ENCODE peak calls at places on chromosomes 1 and 21, in five cellular contexts. Z is astrocyte of the spinal cord, E is GM12865, N is suprapubic skin, X is ovary. F is an unnamed sample.

GRCh38 chr21:24590261-24590660 is 1017.0 kb downstream of the MRPL39 start:
- DNase-seq in X (no peak), N (no peak), E (no peak), Z (no peak), F (no peak)

GRCh38 chr1:208895171-208895570 is 651.0 kb upstream of the PLXNA2 start:
- DNase-seq in E (no peak), X (no peak), N (no peak), Z (no peak), F (no peak)

GRCh38 chr1:24932284-24932683 is 2.2 kb upstream of the RUNX3 start:
- DNase-seq in E (peak), Z (no peak), N (no peak), X (no peak), F (peak)

GRCh38 chr1:16236091-16236494 is 890 bp downstream of the CPLANE2 start:
- DNase-seq in Z (peak), E (peak), X (no peak), N (no peak), F (peak)

GRCh38 chr1:209635850-209636249 is 16.4 kb downstream of the LAMB3 start:
- DNase-seq in Z (no peak), X (no peak), N (no peak), E (no peak), F (no peak)

GRCh38 chr1:107993920-107994319 is 28.9 kb upstream of the VAV3 start:
- DNase-seq in X (no peak), N (no peak), E (no peak), Z (no peak), F (no peak)

GRCh38 chr1:185373813-185374524 is 56.9 kb upstream of the IVNS1ABP start:
- DNase-seq in E (no peak), X (no peak), N (no peak), Z (peak), F (no peak)

GRCh38 chr1:82161651-82162238 is 361.0 kb downstream of the ADGRL2 start:
- DNase-seq in N (no peak), Z (peak), X (no peak), E (peak), F (no peak)

GRCh38 chr1:46535063-46535462 is 16.4 kb downstream of the KNCN start:
- DNase-seq in X (no peak), Z (no peak), E (peak), N (no peak), F (no peak)

GRCh38 chr1:172997941-172998361 is 52.8 kb downstream of the TNFSF18 start:
- DNase-seq in Z (no peak), E (no peak), N (no peak), X (no peak), F (no peak)

GRCh38 chr1:87386217-87386790 is 57.6 kb downstream of the LMO4 start:
- DNase-seq in Z (no peak), N (no peak), X (no peak), E (peak), F (no peak)

GRCh38 chr1:9653195-9653782 is 1.8 kb downstream of the PIK3CD start:
- DNase-seq in X (no peak), E (peak), Z (no peak), N (no peak), F (no peak)

GRCh38 chr1:8097077-8097799 is 71.1 kb upstream of the ERRFI1 start:
- DNase-seq in Z (peak), N (no peak), E (peak), X (no peak), F (no peak)

GRCh38 chr1:154329551-154330131 is 4.3 kb downstream of the ATP8B2 start:
- DNase-seq in E (no peak), N (no peak), Z (no peak), X (no peak), F (no peak)

GRCh38 chr1:1279028-1279427 is 1.2 kb upstream of the SCNN1D start:
- DNase-seq in N (no peak), E (no peak), Z (no peak), X (no peak), F (no peak)

GRCh38 chr1:154474802-154475201 is 27.2 kb upstream of the TDRD10 start:
- DNase-seq in X (no peak), N (no peak), Z (peak), E (no peak), F (peak)

DNA sequence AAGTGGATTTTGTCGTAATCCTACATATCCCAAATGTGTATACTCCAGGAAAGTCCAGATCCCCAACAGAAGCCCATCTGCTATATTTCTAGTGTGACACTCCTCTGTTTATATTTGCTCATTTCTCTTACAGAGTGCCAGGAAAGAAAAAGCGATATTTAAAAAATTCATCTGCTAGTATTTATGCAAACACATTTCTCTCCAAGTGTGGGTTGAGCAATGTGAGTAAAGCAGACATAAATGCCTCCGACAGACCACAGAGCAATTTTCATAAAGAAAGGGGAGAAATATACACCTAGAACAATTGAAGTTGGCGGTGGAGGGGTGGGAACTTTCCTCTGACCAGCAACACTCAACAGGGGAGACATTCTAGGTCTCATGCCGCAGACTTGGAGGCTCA is 22.2 kb upstream of the RAP1A start:
- DNase-seq in X (no peak), E (peak), N (no peak), Z (no peak), F (no peak)
- H3K4me3 ChIP-seq in X (no peak), E (no peak), N (no peak), Z (no peak), F (no peak)

DNA sequence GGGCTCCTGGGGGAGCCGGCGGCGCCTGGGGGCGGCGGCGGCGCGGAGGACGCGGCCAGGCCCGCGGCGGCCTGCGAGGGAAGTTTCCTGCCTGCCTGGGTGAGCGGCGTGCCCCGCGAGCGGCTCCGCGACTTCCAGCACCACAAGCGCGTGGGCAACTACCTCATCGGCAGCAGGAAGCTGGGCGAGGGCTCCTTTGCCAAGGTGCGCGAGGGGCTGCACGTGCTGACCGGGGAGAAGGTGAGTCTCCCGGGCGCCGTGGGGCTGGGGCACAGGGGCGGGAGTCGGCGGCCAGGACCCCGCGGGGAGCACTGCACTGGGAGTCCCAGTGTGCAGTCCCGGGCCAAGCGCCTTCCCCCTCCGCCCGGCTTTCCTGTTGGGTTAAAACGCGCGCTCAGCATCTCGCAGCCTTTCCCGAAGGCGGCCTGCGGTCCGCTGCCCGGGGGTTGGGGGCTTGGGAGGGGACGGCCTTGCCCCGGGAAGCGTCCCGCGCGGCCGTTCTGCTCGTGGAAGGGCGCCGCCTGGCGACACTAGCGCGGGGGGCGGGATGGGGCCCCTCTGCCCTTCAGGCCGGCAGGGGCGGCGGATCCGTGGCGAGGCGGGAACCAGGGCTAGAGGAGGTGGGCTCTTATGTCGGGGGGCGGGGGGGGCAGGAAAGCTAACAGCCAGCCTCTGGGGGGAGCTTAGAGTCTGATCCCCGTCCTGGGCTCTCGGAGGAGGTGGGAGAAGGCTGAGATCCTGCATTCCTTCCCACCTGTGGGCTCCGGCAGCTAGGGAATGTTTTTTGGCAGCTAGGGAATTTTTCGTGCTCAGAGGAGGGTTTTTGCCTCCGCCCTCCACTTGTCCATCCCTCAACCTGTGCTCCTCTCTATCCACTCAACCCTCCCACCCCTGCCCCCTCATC is 1.1 kb downstream of the HUNK start:
- DNase-seq in N (peak), E (peak), X (peak), Z (no peak), F (peak)
- TF ChIP-seq CTCF in N (peak), E (peak), X (no peak), Z (peak), F (peak)

DNA sequence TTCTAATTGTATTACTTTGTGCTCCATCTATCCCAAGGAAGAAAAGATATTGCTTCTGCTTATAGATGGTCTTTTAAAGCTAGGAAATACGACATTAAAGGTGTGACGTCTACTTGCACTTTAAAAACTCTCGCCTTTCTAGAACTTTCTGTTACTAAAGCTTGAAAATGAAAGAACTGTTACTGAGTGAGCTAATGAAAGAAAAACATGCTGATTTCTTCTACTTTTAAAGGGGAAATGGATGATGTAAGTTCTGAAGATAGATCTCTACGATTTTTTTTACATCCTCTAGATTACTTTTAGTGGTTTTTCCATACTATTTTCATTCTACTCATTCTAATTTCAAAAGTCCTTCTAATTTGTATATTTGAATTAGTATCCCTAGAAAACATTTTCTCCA is 387.5 kb downstream of the USP25 start:
- DNase-seq in N (no peak), Z (no peak), X (no peak), E (no peak), F (no peak)
- H3K4me3 ChIP-seq in N (no peak), Z (no peak), X (peak), E (no peak), F (peak)

GRCh38 chr1:54542120-54542961 is 5.7 kb upstream of the ACOT11 start:
- DNase-seq in N (no peak), Z (peak), X (peak), E (peak), F (peak)
- TF ChIP-seq CTCF in N (no peak), Z (no peak), X (no peak), E (no peak), F (peak)

GRCh38 chr21:33899199-33899598 is 16.4 kb downstream of the ATP5PO start:
- DNase-seq in Z (peak), E (no peak), N (no peak), X (no peak), F (no peak)

GRCh38 chr21:33902349-33902748 is 13.3 kb downstream of the ATP5PO start:
- DNase-seq in X (no peak), Z (no peak), E (no peak), N (no peak), F (no peak)

GRCh38 chr21:33901421-33902288 is 13.9 kb downstream of the ATP5PO start:
- DNase-seq in E (peak), Z (peak), N (no peak), X (no peak), F (no peak)

GRCh38 chr21:33908760-33909159 is 6.8 kb downstream of the ATP5PO start:
- DNase-seq in E (no peak), Z (no peak), N (no peak), X (no peak), F (no peak)

GRCh38 chr21:33904041-33904440 is 11.6 kb downstream of the ATP5PO start:
- DNase-seq in Z (no peak), E (no peak), X (peak), N (no peak), F (no peak)
- H3K4me3 ChIP-seq in Z (no peak), E (no peak), X (no peak), N (no peak), F (no peak)

DNA sequence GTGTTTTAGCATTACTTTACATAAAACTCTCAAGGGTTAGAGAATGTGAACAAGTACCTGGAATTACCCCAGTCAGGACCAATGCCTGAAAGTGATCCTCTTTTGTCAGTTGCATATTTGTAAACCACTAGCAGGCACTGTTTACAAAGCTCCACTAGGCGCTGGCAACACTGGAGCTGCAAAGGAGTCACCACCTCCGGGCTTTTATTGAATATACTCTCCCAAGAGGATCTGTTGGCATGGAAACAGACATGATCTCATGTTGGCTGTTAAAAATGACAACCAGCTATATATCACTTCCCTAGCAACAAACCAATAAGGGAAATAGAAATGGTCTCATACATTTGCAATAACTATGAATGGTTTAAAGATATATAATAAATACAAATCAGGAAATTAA is 116.0 kb downstream of the TTLL7 start:
- DNase-seq in N (no peak), E (peak), X (no peak), Z (peak), F (no peak)
- TF ChIP-seq CTCF in N (no peak), E (peak), X (no peak), Z (peak), F (peak)

GRCh38 chr1:58979677-58980076 is 195.8 kb upstream of the JUN start:
- DNase-seq in N (no peak), X (no peak), Z (no peak), E (no peak), F (no peak)

GRCh38 chr1:58976294-58976693 is 192.4 kb upstream of the JUN start:
- DNase-seq in Z (no peak), N (no peak), X (no peak), E (no peak), F (no peak)

GRCh38 chr1:58979085-58979484 is 195.2 kb upstream of the JUN start:
- DNase-seq in X (no peak), E (no peak), Z (no peak), N (no peak), F (no peak)

GRCh38 chr1:58975888-58976287 is 192.0 kb upstream of the JUN start:
- DNase-seq in N (no peak), Z (no peak), E (no peak), X (no peak), F (no peak)

GRCh38 chr1:58977595-58977994 is 193.7 kb upstream of the JUN start:
- DNase-seq in N (no peak), Z (no peak), X (no peak), E (no peak), F (no peak)
- H3K4me3 ChIP-seq in N (no peak), Z (no peak), X (no peak), E (no peak), F (no peak)

DNA sequence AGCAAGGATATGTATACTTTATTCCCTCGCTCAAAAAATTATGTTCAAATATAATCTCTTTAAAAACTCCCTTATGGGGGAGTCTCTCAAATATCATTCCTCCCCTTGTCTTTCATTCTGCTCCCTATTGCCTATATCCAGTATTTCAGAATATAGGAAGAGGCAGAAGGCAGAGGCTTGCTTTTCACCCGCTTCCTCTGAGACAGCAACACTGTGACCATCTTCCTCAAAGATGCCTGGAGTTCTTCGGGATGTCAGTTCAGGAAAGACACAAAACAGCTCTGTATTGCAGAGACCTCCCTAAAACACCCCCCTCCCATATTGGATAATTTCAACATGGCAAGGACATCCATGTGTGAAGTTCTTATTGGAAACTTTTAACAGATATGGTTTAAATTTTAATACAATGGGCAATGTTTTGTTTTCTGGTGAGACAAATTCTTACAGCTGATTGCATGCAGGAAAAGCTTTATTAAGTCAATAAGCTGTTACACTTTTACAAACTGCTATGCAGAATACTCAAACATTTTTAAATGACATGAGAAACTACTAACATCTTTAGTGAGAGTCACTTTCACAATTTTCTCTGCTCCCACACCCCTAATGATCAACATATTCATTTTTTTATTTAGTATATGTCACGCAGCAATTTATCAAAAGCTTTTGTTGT is 4.8 kb downstream of the DIRAS3 start:
- DNase-seq in E (no peak), Z (no peak), X (no peak), N (no peak), F (no peak)
- TF ChIP-seq CTCF in E (no peak), Z (no peak), X (no peak), N (no peak), F (no peak)

GRCh38 chr1:5933676-5934057 is 58.6 kb downstream of the NPHP4 start:
- DNase-seq in N (no peak), E (no peak), X (no peak), Z (no peak), F (no peak)
- H3K4me3 ChIP-seq in N (no peak), E (no peak), X (no peak), Z (no peak), F (no peak)

DNA sequence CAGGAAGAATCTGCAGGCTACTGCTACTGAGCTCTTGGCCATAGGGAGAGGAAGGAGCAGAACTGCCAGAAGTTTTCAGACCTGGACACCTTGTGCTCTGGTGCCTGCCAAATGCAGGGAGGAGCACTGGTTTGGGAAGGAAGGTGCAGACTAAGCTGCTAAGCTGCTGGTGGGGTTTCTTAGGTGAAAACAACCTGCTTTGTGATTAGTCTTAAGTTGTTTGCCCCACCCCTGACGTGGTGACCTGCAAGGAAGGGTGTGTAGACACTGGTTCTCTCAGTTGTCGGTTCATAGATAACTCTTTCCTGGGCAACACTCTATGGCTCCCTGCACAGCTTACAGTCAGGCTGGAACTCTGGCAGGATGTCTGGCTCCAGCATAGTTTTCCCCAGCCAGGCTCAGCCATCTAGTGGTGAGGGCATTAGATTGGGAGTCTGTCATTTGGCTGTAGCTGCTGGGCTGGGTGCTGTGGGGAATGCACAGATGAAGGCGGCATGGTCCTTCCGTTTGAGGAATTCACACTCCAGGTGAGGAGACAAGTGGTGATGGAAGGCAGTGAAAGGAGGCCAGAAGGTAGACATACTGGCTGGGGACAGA is 10.3 kb upstream of the S100A10 start:
- DNase-seq in N (no peak), E (no peak), X (no peak), Z (no peak), F (no peak)
- TF ChIP-seq CTCF in N (no peak), E (no peak), X (no peak), Z (peak), F (no peak)

F was measured in upper lobe of right lung.